ENCODE peak calls at places on chromosome 18, in five cellular contexts. O, J, I, S and L are unnamed samples.

GRCh38 chr18:23442958-23443357 is 10.1 kb upstream of the RIOK3 start:
- DNase-seq in O (no peak), J (no peak), I (no peak), S (no peak), L (no peak)

GRCh38 chr18:49628993-49629795 is 67.3 kb downstream of the LIPG start:
- DNase-seq in O (peak; percentile 77), J (no peak), I (no peak), S (no peak), L (no peak)

GRCh38 chr18:79570266-79571201 is 109.1 kb upstream of the CTDP1 start:
- DNase-seq in O (peak; percentile 42), J (no peak), I (peak; percentile 43), S (peak; percentile 73), L (peak; percentile 32)

GRCh38 chr18:34709104-34709503 is 994 bp upstream of the DTNA start:
- DNase-seq in O (peak; percentile 55), J (no peak), I (peak; percentile 93), S (no peak), L (peak; percentile 88)

GRCh38 chr18:35736696-35737095 is 155.2 kb downstream of the GALNT1 start:
- DNase-seq in O (no peak), J (no peak), I (no peak), S (no peak), L (no peak)

GRCh38 chr18:31102941-31103340 is 720 bp upstream of the DSC2 start:
- DNase-seq in O (no peak), J (no peak), I (no peak), S (no peak), L (no peak)

GRCh38 chr18:57915241-57915640 is 112.1 kb upstream of the ATP8B1 start:
- DNase-seq in O (no peak), J (no peak), I (peak; percentile 15), S (no peak), L (no peak)

GRCh38 chr18:67509711-67510110 is 6.8 kb downstream of the DSEL start:
- DNase-seq in O (no peak), J (peak; percentile 65), I (peak; percentile 56), S (no peak), L (peak; percentile 72)

GRCh38 chr18:79404567-79404910 is 8.8 kb downstream of the NFATC1 start:
- DNase-seq in O (peak; percentile 76), J (no peak), I (no peak), S (no peak), L (no peak)

GRCh38 chr18:28802546-28802945 is 625.6 kb upstream of the CDH2 start:
- DNase-seq in O (no peak), J (no peak), I (peak; percentile 84), S (no peak), L (peak; percentile 78)

GRCh38 chr18:8721716-8722115 is 16.4 kb downstream of the MTCL1 start:
- DNase-seq in O (no peak), J (no peak), I (peak; percentile 68), S (peak; percentile 48), L (peak; percentile 56)

GRCh38 chr18:6729247-6730091 is at the start of gene ARHGAP28:
- DNase-seq in O (peak; percentile 93), J (peak; percentile 89), I (peak; percentile 75), S (no peak), L (peak; percentile 72)

GRCh38 chr18:12883003-12883683 is 894 bp downstream of the PTPN2 start:
- DNase-seq in O (no peak), J (peak; percentile 39), I (no peak), S (no peak), L (no peak)

GRCh38 chr18:22067682-22068081 is 101.7 kb upstream of the GATA6 start:
- DNase-seq in O (no peak), J (no peak), I (no peak), S (no peak), L (no peak)

DNA sequence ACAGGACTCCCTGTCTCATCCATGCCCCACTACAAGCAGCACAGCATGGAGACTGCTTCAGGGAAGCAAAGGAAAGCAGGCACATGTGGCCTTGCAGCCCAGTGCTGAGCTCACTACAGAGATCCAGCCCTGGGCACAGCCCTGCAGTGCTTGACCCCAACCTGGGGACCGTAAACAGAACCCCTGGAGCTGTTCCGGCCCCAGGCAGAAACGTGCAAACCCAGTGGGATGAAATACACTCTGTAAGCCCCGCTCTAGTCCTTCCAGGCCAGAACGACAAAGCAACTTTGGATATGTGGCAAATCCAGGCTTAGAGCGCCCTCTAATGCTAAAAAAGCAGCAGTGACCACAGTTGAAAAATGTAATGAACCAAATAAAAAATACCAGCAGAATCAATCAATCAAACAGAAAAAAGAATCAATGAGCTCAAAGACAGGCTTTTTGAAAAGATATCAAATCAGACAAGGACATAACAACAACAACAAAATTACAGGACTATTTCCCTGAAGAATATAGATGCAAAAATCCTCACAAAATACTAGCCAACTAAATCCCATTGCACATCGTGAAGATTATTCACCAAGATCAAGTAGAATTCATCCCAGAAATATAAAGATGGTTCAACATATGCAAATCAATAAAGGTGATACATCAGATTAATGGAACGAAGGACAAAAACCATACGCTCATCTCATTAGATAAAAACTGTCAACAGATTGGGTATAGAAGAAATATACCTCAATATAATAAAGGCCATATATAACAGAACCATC is 45.6 kb downstream of the ZNF519 start:
- DNase-seq in O (no peak), J (peak; percentile 45), I (peak; percentile 63), S (no peak), L (peak; percentile 49)
- TF ChIP-seq CTCF in O (peak; percentile 52), J (peak; percentile 87), I (peak; percentile 72), S (peak; percentile 92), L (peak; percentile 70)

GRCh38 chr18:3251249-3251962 is 3.8 kb downstream of the MYL12A start:
- DNase-seq in O (no peak), J (no peak), I (peak; percentile 47), S (no peak), L (peak; percentile 39)
- H3K4me3 ChIP-seq in O (peak overlapping the region; percentile 85), J (peak overlapping the region; percentile 7), I (no peak overlapping the region), S (no peak overlapping the region), L (peak overlapping the region; percentile 11)

GRCh38 chr18:75170916-75171315 is 38.0 kb downstream of the PTGR3 start:
- DNase-seq in O (no peak), J (no peak), I (no peak), S (no peak), L (no peak)

GRCh38 chr18:75172299-75173124 is 36.4 kb downstream of the PTGR3 start:
- DNase-seq in O (no peak), J (no peak), I (no peak), S (no peak), L (no peak)

GRCh38 chr18:75169411-75169810 is 39.5 kb downstream of the PTGR3 start:
- DNase-seq in O (no peak), J (no peak), I (no peak), S (no peak), L (no peak)

GRCh38 chr18:75168654-75169053 is 40.3 kb downstream of the PTGR3 start:
- DNase-seq in O (no peak), J (no peak), I (no peak), S (no peak), L (no peak)

DNA sequence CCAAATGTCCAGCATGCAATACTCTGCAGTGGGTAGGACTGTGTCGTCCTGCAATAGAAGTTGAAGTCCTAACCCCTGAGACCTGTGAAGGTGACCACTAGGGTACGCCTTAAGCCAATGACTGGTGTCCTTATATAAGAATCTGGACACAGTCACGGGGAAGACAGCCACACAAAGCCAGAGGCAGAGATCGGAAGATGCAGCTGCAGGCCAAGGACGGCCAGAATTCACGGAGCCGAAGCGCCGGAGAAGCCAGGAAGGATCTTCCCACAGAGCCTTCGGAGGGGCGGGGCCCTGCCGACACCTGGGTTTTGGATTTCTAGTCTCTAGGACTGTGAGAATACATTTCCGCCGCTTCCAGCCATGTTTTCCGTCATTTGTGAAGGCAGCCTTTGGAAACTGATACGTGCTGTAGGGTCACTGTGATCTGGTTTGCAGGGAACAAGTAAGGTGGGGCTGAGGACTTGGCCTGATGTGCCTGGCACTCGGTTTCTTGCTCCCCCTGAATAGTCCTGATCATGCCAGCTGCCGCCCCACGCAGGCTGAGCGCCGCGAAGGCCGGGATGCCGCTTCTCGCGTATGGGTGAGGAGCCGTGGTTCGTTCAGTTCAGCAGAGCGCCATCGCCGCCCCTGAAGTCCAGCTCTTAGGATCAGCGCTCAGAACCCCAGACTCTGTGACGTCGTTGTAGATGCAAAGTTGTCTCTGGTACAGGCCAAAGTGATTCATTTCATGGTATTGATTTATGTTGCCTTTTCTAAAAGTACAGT is 38.7 kb downstream of the PTGR3 start:
- DNase-seq in O (no peak), J (no peak), I (no peak), S (no peak), L (no peak)
- TF ChIP-seq CTCF in O (no peak), J (no peak), I (no peak), S (no peak), L (no peak)

GRCh38 chr18:25284278-25284677 is 67.7 kb downstream of the ZNF521 start:
- DNase-seq in O (no peak), J (no peak), I (no peak), S (no peak), L (no peak)
- H3K4me3 ChIP-seq in O (peak overlapping the region; percentile 29), J (no peak overlapping the region), I (no peak overlapping the region), S (no peak overlapping the region), L (no peak overlapping the region)

DNA sequence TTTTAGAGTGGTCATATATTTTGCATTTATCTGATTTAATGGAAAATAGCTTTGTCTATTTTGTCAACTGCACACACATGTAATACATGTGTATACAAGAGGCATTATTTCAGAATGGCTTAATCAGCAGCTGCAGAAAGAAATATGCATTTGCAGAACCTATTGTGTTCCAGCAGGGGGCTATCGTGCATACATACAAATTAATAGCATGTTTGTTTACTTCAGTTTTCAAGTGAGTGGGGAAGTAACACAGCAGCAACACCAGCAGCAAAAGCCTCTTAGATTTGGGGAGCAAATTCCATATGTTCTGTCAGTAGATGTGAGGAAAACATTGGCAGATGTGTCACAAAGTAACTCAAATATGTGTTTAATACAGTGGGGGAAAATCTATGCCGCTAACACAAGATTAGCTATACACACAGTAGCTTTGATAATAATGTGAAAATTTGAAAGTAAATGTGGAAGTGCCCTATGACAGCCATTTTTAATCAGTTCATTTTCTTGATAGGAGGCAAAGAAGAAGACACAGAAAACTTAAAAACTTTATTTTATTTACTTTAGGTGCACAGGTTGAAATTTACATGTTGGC is 218.1 kb downstream of the WDR7 start:
- DNase-seq in O (no peak), J (peak; percentile 33), I (peak; percentile 81), S (peak; percentile 55), L (peak; percentile 80)
- TF ChIP-seq CTCF in O (peak; percentile 66), J (peak; percentile 89), I (peak; percentile 77), S (peak; percentile 84), L (peak; percentile 91)

GRCh38 chr18:10230072-10230471 is 224.4 kb upstream of the APCDD1 start:
- DNase-seq in O (no peak), J (no peak), I (peak; percentile 88), S (peak; percentile 44), L (peak; percentile 65)
- H3K4me3 ChIP-seq in O (no peak overlapping the region), J (no peak overlapping the region), I (no peak overlapping the region), S (no peak overlapping the region), L (no peak overlapping the region)

GRCh38 chr18:70313640-70314039 is 24.8 kb downstream of the SOCS6 start:
- DNase-seq in O (no peak), J (no peak), I (no peak), S (no peak), L (no peak)
- TF ChIP-seq CTCF in O (no peak), J (no peak), I (no peak), S (no peak), L (no peak)